ENCODE peak calls at places on chromosome 9, in eight cellular contexts. M is fibroblast of pulmonary artery, D is tibial artery, X is brain microvascular endothelial cell, C is stomach, H is kidney epithelial cell, S is fibroblast of lung, O is ovary. Z is an unnamed sample.

GRCh38 chr9:76553680-76554079 is 94.7 kb downstream of the GCNT1 start:
- DNase-seq in M (no peak), D (no peak), X (no peak), C (no peak), H (no peak), S (no peak), O (no peak), Z (no peak)

GRCh38 chr9:135619599-135619886 is 19.8 kb downstream of the GLT6D1 start:
- DNase-seq in M (no peak), D (no peak), X (no peak), C (no peak), H (no peak), S (no peak), O (no peak), Z (no peak)

GRCh38 chr9:105637787-105638395 is 24.4 kb upstream of the TAL2 start:
- DNase-seq in M (no peak), D (no peak), X (no peak), C (no peak), H (no peak), S (no peak), O (no peak), Z (peak; percentile 2)

GRCh38 chr9:14525840-14526239 is 167.4 kb downstream of the ZDHHC21 start:
- DNase-seq in M (no peak), D (no peak), X (no peak), C (no peak), H (no peak), S (no peak), O (no peak), Z (no peak)

GRCh38 chr9:33106827-33107621 is 30.6 kb upstream of the SMU1 start:
- DNase-seq in M (peak; percentile 88), D (no peak), X (peak; percentile 58), C (peak; percentile 45), H (peak; percentile 45), S (peak; percentile 98), O (peak; percentile 70), Z (peak; percentile 64)

GRCh38 chr9:108245901-108246300 is 609.9 kb downstream of the ACTL7B start:
- DNase-seq in M (no peak), D (no peak), X (no peak), C (no peak), H (no peak), S (no peak), O (no peak), Z (no peak)

GRCh38 chr9:133002147-133003070 is 23.9 kb downstream of the GFI1B start:
- DNase-seq in M (no peak), D (no peak), X (no peak), C (no peak), H (no peak), S (no peak), O (no peak), Z (no peak)

GRCh38 chr9:111700776-111701175 is 39.4 kb downstream of the GNG10 start:
- DNase-seq in M (peak; percentile 31), D (no peak), X (no peak), C (no peak), H (no peak), S (no peak), O (no peak), Z (peak; percentile 29)

GRCh38 chr9:112547712-112548440 is 61.2 kb downstream of the KIAA1958 start:
- DNase-seq in M (no peak), D (no peak), X (no peak), C (peak; percentile 60), H (no peak), S (no peak), O (no peak), Z (no peak)

GRCh38 chr9:124078641-124079040 is 67.1 kb downstream of the LHX2 start:
- DNase-seq in M (peak; percentile 68), D (no peak), X (no peak), C (no peak), H (no peak), S (peak; percentile 61), O (no peak), Z (peak; percentile 59)

GRCh38 chr9:132055756-132056155 is 23.9 kb downstream of the MED27 start:
- DNase-seq in M (no peak), D (no peak), X (no peak), C (no peak), H (no peak), S (no peak), O (no peak), Z (no peak)

GRCh38 chr9:4769321-4770080 is 23.2 kb upstream of the RCL1 start:
- DNase-seq in M (peak; percentile 70), D (no peak), X (peak; percentile 45), C (no peak), H (no peak), S (peak; percentile 59), O (no peak), Z (no peak)

GRCh38 chr9:130770679-130771442 is 64.2 kb upstream of the ABL1 start:
- DNase-seq in M (peak; percentile 88), D (no peak), X (peak; percentile 68), C (no peak), H (no peak), S (peak; percentile 59), O (no peak), Z (peak; percentile 81)

GRCh38 chr9:137387034-137387890 is 35.7 kb downstream of the EXD3 start:
- DNase-seq in M (peak; percentile 15), D (no peak), X (no peak), C (no peak), H (no peak), S (no peak), O (no peak), Z (no peak)

GRCh38 chr9:2271426-2271825 is 256.3 kb downstream of the SMARCA2 start:
- DNase-seq in M (peak; percentile 60), D (peak; percentile 36), X (no peak), C (no peak), H (no peak), S (peak; percentile 10), O (peak; percentile 57), Z (peak; percentile 17)

GRCh38 chr9:27437652-27438373 is 86.3 kb upstream of the IFNK start:
- DNase-seq in M (no peak), D (no peak), X (no peak), C (no peak), H (no peak), S (no peak), O (no peak), Z (peak; percentile 60)

GRCh38 chr9:93576296-93577044 is at the start of gene PHF2:
- DNase-seq in M (peak; percentile 23), D (no peak), X (no peak), C (no peak), H (no peak), S (no peak), O (peak; percentile 73), Z (no peak)

GRCh38 chr9:7145361-7146069 is 387.7 kb downstream of the KDM4C start:
- DNase-seq in M (no peak), D (no peak), X (no peak), C (no peak), H (no peak), S (no peak), O (no peak), Z (peak; percentile 30)

GRCh38 chr9:130240410-130241197 is 25.0 kb upstream of the HMCN2 start:
- DNase-seq in M (peak; percentile 77), D (peak; percentile 75), X (peak; percentile 81), C (peak; percentile 59), H (no peak), S (peak; percentile 71), O (peak; percentile 57), Z (peak; percentile 68)

GRCh38 chr9:24434183-24434582 is 111.5 kb downstream of the IZUMO3 start:
- DNase-seq in M (no peak), D (no peak), X (no peak), C (no peak), H (no peak), S (no peak), O (no peak), Z (no peak)

GRCh38 chr9:99824378-99825157 is 2.9 kb downstream of the NR4A3 start:
- DNase-seq in M (peak; percentile 35), D (no peak), X (peak; percentile 21), C (peak; percentile 64), H (no peak), S (peak; percentile 21), O (peak; percentile 70), Z (peak; percentile 36)

GRCh38 chr9:92615790-92616189 is 54.1 kb downstream of the IPPK start:
- DNase-seq in M (no peak), D (no peak), X (no peak), C (no peak), H (no peak), S (no peak), O (no peak), Z (no peak)

GRCh38 chr9:20658677-20659473 is 25.2 kb upstream of the FOCAD start:
- DNase-seq in M (peak; percentile 22), D (no peak), X (no peak), C (no peak), H (no peak), S (peak; percentile 23), O (no peak), Z (peak; percentile 9)
- H3K4me3 ChIP-seq in M (peak overlapping the region; percentile 61), D (peak overlapping the region; percentile 52), X (peak overlapping the region; percentile 51), C (peak overlapping the region; percentile 56), H (peak overlapping the region; percentile 47), S (peak overlapping the region; percentile 63), O (peak overlapping the region; percentile 48), Z (peak overlapping the region; percentile 56)

GRCh38 chr9:125241000-125241862 is at the start of gene HSPA5:
- DNase-seq in M (peak; percentile 100), D (peak; percentile 100), X (peak; percentile 100), C (peak; percentile 100), H (peak; percentile 99), S (peak; percentile 100), O (peak; percentile 100), Z (peak; percentile 100)
- TF ChIP-seq CTCF in M (peak; percentile 6), D (peak; percentile 10), X (peak; percentile 19), C (no peak), H (peak; percentile 13), S (no peak), O (no peak), Z (no peak)

GRCh38 chr9:34589656-34590375 is at the start of gene CNTFR:
- DNase-seq in M (no peak), D (peak; percentile 54), X (no peak), C (no peak), H (no peak), S (no peak), O (peak; percentile 78), Z (no peak)
- H3K4me3 ChIP-seq in M (no peak within 1 kb of the TSS), D (peak within 1 kb of the TSS; percentile 54), X (peak within 1 kb of the TSS; percentile 17), C (peak within 1 kb of the TSS; percentile 61), H (no peak within 1 kb of the TSS), S (no peak within 1 kb of the TSS), O (peak within 1 kb of the TSS; percentile 46), Z (no peak within 1 kb of the TSS)

GRCh38 chr9:19634881-19635280 is 154.0 kb downstream of the SLC24A2 start:
- DNase-seq in M (no peak), D (no peak), X (no peak), C (no peak), H (no peak), S (no peak), O (no peak), Z (no peak)

GRCh38 chr9:19630762-19631161 is 158.1 kb downstream of the SLC24A2 start:
- DNase-seq in M (no peak), D (no peak), X (no peak), C (no peak), H (no peak), S (no peak), O (no peak), Z (no peak)

GRCh38 chr9:19631181-19631580 is 157.7 kb downstream of the SLC24A2 start:
- DNase-seq in M (no peak), D (no peak), X (no peak), C (no peak), H (no peak), S (no peak), O (no peak), Z (no peak)

DNA sequence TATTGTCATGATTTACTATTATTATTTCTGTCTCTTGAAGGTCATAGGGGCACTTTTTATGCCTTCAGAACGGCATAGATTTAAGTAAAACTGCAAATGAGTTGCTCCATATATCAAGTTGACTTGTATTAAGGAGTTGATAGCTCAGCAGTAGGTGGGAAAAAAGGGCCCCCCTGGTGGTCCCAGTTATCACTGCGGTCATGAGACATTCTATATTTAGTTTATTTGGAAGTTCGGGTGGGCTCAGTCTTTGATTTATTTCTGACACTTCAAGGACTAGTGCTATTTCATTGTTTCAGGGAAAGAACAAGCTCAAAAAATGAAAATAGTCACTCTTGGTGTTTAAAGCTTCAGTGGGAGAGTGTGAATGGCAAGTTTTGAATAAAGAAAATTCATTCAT is 159.3 kb downstream of the SLC24A2 start:
- DNase-seq in M (no peak), D (no peak), X (no peak), C (no peak), H (no peak), S (no peak), O (no peak), Z (no peak)
- TF ChIP-seq CTCF in M (no peak), D (no peak), X (no peak), C (no peak), H (no peak), S (no peak), O (no peak), Z (peak; percentile 6)

Z was measured in fibroblast of villous mesenchyme.